ENCODE peak calls at places on chromosomes 6 and 20, in ten cellular contexts. H is A549; F is left ventricle myocardium inferior; D is CD8-positive, alpha-beta T cell; O is caudate nucleus; K is HTR-8/SVneo; C is HCEC 1CT; G is HCT116; I is activated T-cell treated with anti-CD3 and anti-CD28 coated beads for 4 hours; Q is NCI-H2081. E is an unnamed sample.

GRCh38 chr6:2970753-2971419 is 481 bp downstream of the SERPINB6 start:
- DNase-seq in H (peak), F (peak), D (peak), O (peak), K (peak), C (peak), G (no peak), I (peak), Q (no peak), E (peak)

GRCh38 chr6:13474360-13474759 is 13.0 kb downstream of the GFOD1 start:
- DNase-seq in H (peak), F (no peak), D (no peak), O (no peak), K (no peak), C (no peak), G (no peak), I (no peak), Q (no peak), E (peak)

GRCh38 chr20:53611449-53611894 is 17.8 kb upstream of the ZNF217 start:
- DNase-seq in H (peak), F (no peak), D (no peak), O (no peak), K (peak), C (peak), G (peak), I (no peak), Q (no peak), E (peak)

GRCh38 chr20:25083773-25084615 is 2.1 kb upstream of the VSX1 start:
- DNase-seq in H (no peak), F (no peak), D (no peak), O (no peak), K (no peak), C (no peak), G (no peak), I (no peak), Q (no peak), E (no peak)

GRCh38 chr20:62929051-62929538 is 2.8 kb upstream of the DIDO1 start:
- DNase-seq in H (no peak), F (peak), D (peak), O (peak), K (no peak), C (peak), G (no peak), I (peak), Q (no peak), E (peak)

GRCh38 chr20:43372051-43372450 is 85.6 kb upstream of the SRSF6 start:
- DNase-seq in H (no peak), F (no peak), D (no peak), O (no peak), K (no peak), C (no peak), G (no peak), I (no peak), Q (no peak), E (no peak)

GRCh38 chr20:38673261-38673660 is 51.0 kb upstream of the SLC32A1 start:
- DNase-seq in H (no peak), F (no peak), D (no peak), O (no peak), K (no peak), C (no peak), G (no peak), I (no peak), Q (no peak), E (no peak)

GRCh38 chr20:25270829-25271251 is 23.0 kb downstream of the PYGB start:
- DNase-seq in H (no peak), F (peak), D (no peak), O (no peak), K (no peak), C (no peak), G (no peak), I (no peak), Q (peak), E (no peak)

GRCh38 chr6:84667252-84668213 is 96.9 kb downstream of the TBX18 start:
- DNase-seq in H (no peak), F (no peak), D (no peak), O (no peak), K (no peak), C (no peak), G (no peak), I (no peak), Q (no peak), E (no peak)

GRCh38 chr20:51749674-51750036 is 18.5 kb downstream of the ATP9A start:
- DNase-seq in H (no peak), F (no peak), D (no peak), O (no peak), K (no peak), C (peak), G (no peak), I (no peak), Q (no peak), E (peak)

GRCh38 chr20:34525709-34526416 is 9.6 kb downstream of the DYNLRB1 start:
- DNase-seq in H (peak), F (peak), D (no peak), O (no peak), K (peak), C (peak), G (peak), I (no peak), Q (no peak), E (peak)

GRCh38 chr6:134240664-134241431 is 77.1 kb downstream of the SGK1 start:
- DNase-seq in H (no peak), F (peak), D (peak), O (no peak), K (no peak), C (no peak), G (no peak), I (peak), Q (no peak), E (no peak)

GRCh38 chr6:28807682-28808280 is 116.0 kb downstream of the TRIM27 start:
- DNase-seq in H (no peak), F (no peak), D (no peak), O (no peak), K (no peak), C (peak), G (peak), I (no peak), Q (peak), E (peak)

GRCh38 chr20:32582659-32583580 is 2.2 kb downstream of the NOL4L start:
- DNase-seq in H (no peak), F (peak), D (no peak), O (no peak), K (no peak), C (no peak), G (no peak), I (no peak), Q (no peak), E (no peak)

GRCh38 chr6:55567558-55567957 is 11.4 kb downstream of the HMGCLL1 start:
- DNase-seq in H (no peak), F (no peak), D (no peak), O (no peak), K (no peak), C (no peak), G (no peak), I (no peak), Q (no peak), E (no peak)

E was measured in IMR-90.